ENCODE peak calls at places on chromosome 13, in four cellular contexts. E, D, Z and Q are unnamed samples.

GRCh38 chr13:36880961-36881360 is 39.1 kb downstream of the SMAD9 start:
- DNase-seq in E (no peak), Z (no peak), D (peak), Q (no peak)

GRCh38 chr13:100514788-100515409 is 73.7 kb downstream of the GGACT start:
- DNase-seq in D (peak), E (peak), Z (peak), Q (no peak)

GRCh38 chr13:51729853-51730553 is 74.0 kb downstream of the DHRS12 start:
- DNase-seq in Z (no peak), E (no peak), D (peak), Q (no peak)

GRCh38 chr13:44667950-44668349 is 91.8 kb upstream of the TSC22D1 start:
- DNase-seq in E (no peak), Z (no peak), D (peak), Q (no peak)

GRCh38 chr13:37954191-37954590 is 84.6 kb upstream of the TRPC4 start:
- DNase-seq in Z (no peak), E (no peak), D (no peak), Q (no peak)

GRCh38 chr13:60229708-60230272 is 66.1 kb upstream of the DIAPH3 start:
- DNase-seq in D (no peak), E (no peak), Z (no peak), Q (no peak)

GRCh38 chr13:31394491-31394890 is 194.7 kb downstream of the B3GLCT start:
- DNase-seq in D (no peak), E (no peak), Z (no peak), Q (no peak)

GRCh38 chr13:107216046-107216715 is 648.2 kb upstream of the ARGLU1 start:
- DNase-seq in E (no peak), Z (no peak), D (no peak), Q (no peak)

GRCh38 chr13:44101347-44102083 is 221.8 kb downstream of the LACC1 start:
- DNase-seq in E (no peak), Z (no peak), D (no peak), Q (no peak)

GRCh38 chr13:33637978-33638743 is 179.8 kb upstream of the RFC3 start:
- DNase-seq in E (no peak), Z (no peak), D (peak), Q (no peak)

GRCh38 chr13:101655435-101655834 is 203.0 kb downstream of the ITGBL1 start:
- DNase-seq in D (no peak), Z (no peak), E (no peak), Q (no peak)

GRCh38 chr13:67736646-67737420 is 506.7 kb upstream of the PCDH9 start:
- DNase-seq in Z (no peak), E (no peak), D (peak), Q (peak)

GRCh38 chr13:27359203-27359821 is 65.1 kb upstream of the GTF3A start:
- DNase-seq in D (peak), Z (peak), E (peak), Q (no peak)

GRCh38 chr13:51639171-51639570 is 54.9 kb downstream of the WDFY2 start:
- DNase-seq in E (no peak), Z (no peak), D (no peak), Q (no peak)

GRCh38 chr13:21149568-21149967 is 26.8 kb downstream of the SKA3 start:
- DNase-seq in Z (no peak), E (no peak), D (no peak), Q (no peak)

GRCh38 chr13:106139407-106139806 is 396.1 kb downstream of the EFNB2 start:
- DNase-seq in Z (no peak), D (no peak), E (no peak), Q (no peak)